ENCODE peak calls at places on chromosomes 6 and 20, in six cellular contexts. R is K562, F is H1, U is GM12878, Q is GM12891, C is HepG2. M is an unnamed sample.

GRCh38 chr6:11396860-11397259 is 140.7 kb upstream of the TMEM170B start:
- DNase-seq in Q (no peak), C (no peak), F (no peak), U (no peak), R (no peak), M (no peak)

GRCh38 chr6:129212081-129212480 is 329.1 kb downstream of the LAMA2 start:
- DNase-seq in R (no peak), U (no peak), F (no peak), C (no peak), Q (no peak), M (no peak)

GRCh38 chr6:40627316-40627715 is 40.2 kb upstream of the LRFN2 start:
- DNase-seq in C (no peak), U (no peak), F (no peak), R (no peak), Q (no peak), M (no peak)

GRCh38 chr20:25103526-25103925 is 21.6 kb upstream of the VSX1 start:
- DNase-seq in U (no peak), C (no peak), F (no peak), Q (no peak), R (no peak), M (no peak)

GRCh38 chr20:5729348-5729747 is 20.9 kb upstream of the SHLD1 start:
- DNase-seq in R (no peak), U (no peak), Q (no peak), F (no peak), C (no peak), M (no peak)

GRCh38 chr6:112912351-112913101 is 565.4 kb downstream of the RFPL4B start:
- DNase-seq in Q (no peak), F (no peak), C (no peak), R (no peak), U (no peak), M (no peak)

GRCh38 chr6:165770430-165771082 is 107.5 kb upstream of the PDE10A start:
- DNase-seq in C (no peak), Q (no peak), R (no peak), F (no peak), U (no peak), M (no peak)

GRCh38 chr6:49401063-49401462 is 62.0 kb downstream of the MMUT start:
- DNase-seq in R (no peak), U (no peak), C (no peak), Q (no peak), F (no peak), M (no peak)

GRCh38 chr6:42200035-42200434 is 5.3 kb upstream of the GUCA1B start:
- DNase-seq in Q (no peak), U (no peak), R (no peak), C (peak; percentile 78), F (no peak), M (no peak)

GRCh38 chr6:41699063-41699462 is 36.3 kb downstream of the TFEB start:
- DNase-seq in Q (no peak), U (no peak), F (no peak), R (no peak), C (no peak), M (no peak)

GRCh38 chr6:16092140-16092539 is 36.7 kb upstream of the MYLIP start:
- DNase-seq in C (no peak), F (no peak), U (no peak), R (no peak), Q (no peak), M (no peak)

GRCh38 chr6:111562271-111562670 is 43.4 kb downstream of the TRAF3IP2 start:
- DNase-seq in R (no peak), U (no peak), Q (no peak), C (no peak), F (no peak), M (no peak)

GRCh38 chr6:63023726-63024125 is 187.5 kb upstream of the FKBP1C start:
- DNase-seq in C (no peak), U (no peak), R (no peak), F (no peak), Q (no peak), M (no peak)

GRCh38 chr6:24546432-24546831 is 51.7 kb downstream of the ALDH5A1 start:
- DNase-seq in F (no peak), R (no peak), U (no peak), Q (no peak), C (no peak), M (no peak)

GRCh38 chr6:42251500-42251899 is 33.8 kb upstream of the MRPS10 start:
- DNase-seq in F (no peak), C (no peak), Q (no peak), R (no peak), U (no peak), M (no peak)

GRCh38 chr20:14820771-14821170 is 483.4 kb upstream of the FLRT3 start:
- DNase-seq in Q (no peak), R (no peak), U (no peak), C (no peak), F (no peak), M (no peak)

GRCh38 chr6:33740204-33740608 is 6.5 kb downstream of the IP6K3 start:
- DNase-seq in R (no peak), F (no peak), C (peak; percentile 45), Q (no peak), U (no peak), M (no peak)

GRCh38 chr6:130625825-130626500 is 201.2 kb upstream of the SMLR1 start:
- DNase-seq in F (no peak), R (no peak), U (peak; percentile 53), Q (peak; percentile 1), C (no peak), M (peak; percentile 9)

GRCh38 chr6:15517600-15517999 is 145.2 kb downstream of the DTNBP1 start:
- DNase-seq in Q (no peak), R (no peak), C (no peak), F (no peak), U (no peak), M (no peak)

GRCh38 chr6:47651505-47651944 is 46.9 kb upstream of the ADGRF4 start:
- DNase-seq in F (no peak), Q (no peak), U (no peak), R (no peak), C (no peak), M (no peak)

GRCh38 chr20:41030536-41031242 is 2.1 kb downstream of the TOP1 start:
- DNase-seq in F (no peak), C (peak; percentile 24), R (no peak), Q (no peak), U (no peak), M (no peak)

GRCh38 chr6:152301806-152302568 is 335.2 kb downstream of the SYNE1 start:
- DNase-seq in C (peak; percentile 85), U (peak; percentile 74), R (peak; percentile 51), F (peak; percentile 88), Q (peak; percentile 44), M (peak; percentile 42)
- TF ChIP-seq POLR2A in C (peak; percentile 41), U (peak; percentile 92), R (no peak), F (no peak), Q (peak; percentile 65), M (peak; percentile 59)

DNA sequence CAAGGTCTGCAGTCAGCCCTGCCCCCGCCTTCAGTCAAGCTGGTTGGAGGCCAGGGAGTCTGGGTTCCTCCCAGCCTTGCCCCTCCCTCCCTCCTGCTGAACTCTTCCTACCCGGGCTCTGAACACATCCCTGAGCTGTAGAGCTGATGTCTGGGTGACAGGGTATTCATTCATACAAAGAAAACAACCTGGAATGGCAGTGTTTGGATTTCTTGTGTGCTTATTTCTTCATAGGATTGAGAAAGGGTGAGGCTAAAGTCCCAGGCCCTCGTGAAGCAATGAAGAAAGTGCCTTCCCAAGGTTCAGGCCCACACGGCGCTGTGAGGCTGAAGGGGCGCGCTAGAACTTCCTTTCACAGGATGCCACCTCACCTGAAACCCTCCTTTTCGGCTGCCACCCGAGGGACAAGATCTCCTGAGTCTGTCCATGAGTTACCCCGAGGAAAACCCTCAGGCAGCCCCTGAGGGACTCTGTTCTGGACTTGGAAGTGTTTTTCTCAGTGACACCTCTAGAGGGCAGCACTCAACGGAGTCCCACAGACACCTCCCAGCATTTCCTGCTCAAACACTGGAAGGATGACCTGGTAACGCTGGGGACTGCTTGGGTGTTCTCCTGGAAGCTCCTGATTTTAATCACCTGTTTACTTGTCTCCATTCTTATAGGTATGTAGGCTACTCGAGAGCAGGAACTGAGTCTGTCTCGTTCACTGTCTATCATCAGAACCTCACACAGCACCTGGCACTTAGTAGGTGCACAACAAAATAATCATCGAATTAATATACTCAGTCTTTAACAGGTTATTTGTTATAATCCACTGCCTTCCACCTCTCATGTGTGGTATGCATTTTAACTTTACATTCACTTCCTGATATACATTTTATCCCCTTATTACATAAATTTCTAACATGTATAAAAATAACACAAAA is 11.8 kb upstream of the GSTA1 start:
- DNase-seq in Q (peak; percentile 37), C (peak; percentile 91), U (no peak), F (peak; percentile 79), R (peak; percentile 64), M (peak; percentile 22)
- TF ChIP-seq TAF1 in Q (no peak), C (no peak), U (no peak), F (no peak), R (no peak), M (no peak)

GRCh38 chr6:106309024-106309423 is 16.5 kb downstream of the ATG5 start:
- DNase-seq in F (no peak), U (no peak), R (no peak), C (no peak), Q (no peak), M (no peak)
- TF ChIP-seq POLR2AphosphoS5 in F (no peak), U (no peak), R (no peak), C (no peak), Q (no peak), M (no peak)

DNA sequence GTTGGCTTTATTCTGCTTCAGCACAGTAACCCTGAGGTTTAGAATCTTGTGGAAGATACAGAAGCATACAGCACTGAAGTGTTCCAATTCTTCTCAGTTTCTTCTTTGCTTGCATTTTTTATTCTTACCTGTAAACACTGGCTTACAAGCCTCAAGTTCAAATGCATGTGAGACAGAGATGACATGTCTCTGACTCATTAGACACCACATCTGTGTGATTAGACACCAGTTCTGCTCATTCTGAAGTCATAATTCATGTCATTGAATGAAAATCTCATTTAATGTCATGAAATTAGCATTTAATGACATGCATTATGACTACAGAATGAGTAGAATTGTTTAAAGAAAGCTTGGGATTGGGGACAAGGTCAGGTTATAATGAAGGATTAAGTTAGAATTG is 5.8 kb downstream of the GZF1 start:
- DNase-seq in R (no peak), Q (no peak), C (no peak), U (no peak), F (no peak), M (no peak)
- TF ChIP-seq POLR2A in R (no peak), Q (no peak), C (no peak), U (no peak), F (no peak), M (no peak)

DNA sequence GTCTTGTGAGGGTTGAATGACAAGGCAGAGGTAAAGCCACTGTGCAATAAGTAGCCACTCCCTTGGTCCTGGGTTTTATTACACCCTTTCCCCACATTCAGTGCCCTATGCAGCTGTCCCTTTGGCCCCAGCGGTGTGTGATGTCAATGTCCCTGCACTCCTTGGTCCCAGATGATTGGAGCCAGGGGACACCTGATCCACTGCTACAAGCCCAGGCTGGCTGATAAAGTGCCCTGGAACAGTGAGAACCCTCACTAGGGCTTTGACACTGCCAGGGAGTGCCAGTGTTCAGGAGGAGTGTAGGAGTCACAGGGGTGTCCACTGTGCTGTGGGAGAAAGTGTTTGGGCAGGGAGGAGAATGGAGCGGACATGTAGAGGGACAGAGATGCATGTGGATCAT is 30.4 kb downstream of the GABRR1 start:
- DNase-seq in Q (no peak), C (no peak), U (no peak), F (no peak), R (no peak), M (no peak)
- TF ChIP-seq TAF1 in Q (no peak), C (no peak), U (no peak), F (no peak), R (no peak), M (no peak)

GRCh38 chr6:2229742-2230141 is 15.7 kb downstream of the GMDS start:
- DNase-seq in C (no peak), F (no peak), Q (no peak), R (no peak), U (no peak), M (no peak)
- TF ChIP-seq POLR2AphosphoS5 in C (no peak), F (no peak), Q (no peak), R (no peak), U (no peak), M (no peak)

M was measured in GM12892.